ENCODE peak calls at places on chromosome 22, in nine cellular contexts. W is sigmoid colon; G is CD8-positive, alpha-beta T cell; N is tibial artery; L is pancreas; Q is hepatocyte; V is right lobe of liver; F is cardiac muscle cell; T is neuronal stem cell. R is an unnamed sample.

GRCh38 chr22:23281406-23282088 is 101.2 kb downstream of the BCR start:
- DNase-seq in W (peak; percentile 93), G (peak; percentile 60), N (peak; percentile 93), L (peak; percentile 59), Q (peak; percentile 88), V (peak; percentile 84), F (peak; percentile 89), T (peak; percentile 84), R (peak; percentile 76)

GRCh38 chr22:49140921-49141680 is 686.6 kb downstream of the BRD1 start:
- DNase-seq in W (no peak), G (no peak), N (no peak), L (no peak), Q (no peak), V (no peak), F (no peak), T (no peak), R (no peak)

GRCh38 chr22:36594569-36594968 is 65.6 kb upstream of the EIF3D start:
- DNase-seq in W (no peak), G (no peak), N (peak; percentile 33), L (no peak), Q (no peak), V (no peak), F (no peak), T (no peak), R (peak; percentile 14)

GRCh38 chr22:17672417-17672991 is 33.9 kb downstream of the BCL2L13 start:
- DNase-seq in W (no peak), G (no peak), N (no peak), L (no peak), Q (no peak), V (no peak), F (no peak), T (no peak), R (no peak)

GRCh38 chr22:37186228-37186996 is 1.6 kb downstream of the C1QTNF6 start:
- DNase-seq in W (peak; percentile 43), G (no peak), N (no peak), L (no peak), Q (no peak), V (no peak), F (peak; percentile 69), T (no peak), R (peak; percentile 10)

GRCh38 chr22:35777335-35777975 is 59.8 kb downstream of the APOL5 start:
- DNase-seq in W (no peak), G (no peak), N (no peak), L (no peak), Q (no peak), V (no peak), F (no peak), T (no peak), R (no peak)

GRCh38 chr22:42907404-42908081 is 50.5 kb upstream of the ARFGAP3 start:
- DNase-seq in W (no peak), G (no peak), N (no peak), L (no peak), Q (no peak), V (no peak), F (no peak), T (no peak), R (no peak)

GRCh38 chr22:22702159-22702873 is 57.9 kb downstream of the GGTLC2 start:
- DNase-seq in W (no peak), G (no peak), N (peak; percentile 25), L (no peak), Q (peak; percentile 60), V (peak; percentile 42), F (no peak), T (no peak), R (no peak)

GRCh38 chr22:35437038-35437437 is 37.1 kb downstream of the MCM5 start:
- DNase-seq in W (no peak), G (no peak), N (no peak), L (no peak), Q (no peak), V (no peak), F (no peak), T (no peak), R (no peak)

GRCh38 chr22:29689872-29690213 is 30.0 kb upstream of the CABP7 start:
- DNase-seq in W (no peak), G (no peak), N (no peak), L (peak; percentile 51), Q (peak; percentile 75), V (peak; percentile 61), F (peak; percentile 75), T (peak; percentile 54), R (no peak)

GRCh38 chr22:23438216-23438615 is 141.9 kb downstream of the IGLL1 start:
- DNase-seq in W (no peak), G (no peak), N (no peak), L (no peak), Q (no peak), V (no peak), F (no peak), T (no peak), R (no peak)

GRCh38 chr22:28064941-28065340 is 145.9 kb upstream of the PITPNB start:
- DNase-seq in W (no peak), G (no peak), N (no peak), L (no peak), Q (no peak), V (no peak), F (no peak), T (no peak), R (no peak)

GRCh38 chr22:23398701-23399366 is 181.3 kb downstream of the IGLL1 start:
- DNase-seq in W (peak; percentile 51), G (no peak), N (no peak), L (no peak), Q (no peak), V (no peak), F (no peak), T (no peak), R (peak; percentile 44)

GRCh38 chr22:17692841-17693240 is 54.3 kb downstream of the BCL2L13 start:
- DNase-seq in W (no peak), G (no peak), N (no peak), L (no peak), Q (no peak), V (no peak), F (no peak), T (no peak), R (no peak)

GRCh38 chr22:19709063-19709769 is 5.1 kb upstream of the SEPTIN5 start:
- DNase-seq in W (peak; percentile 65), G (no peak), N (no peak), L (no peak), Q (no peak), V (no peak), F (no peak), T (no peak), R (peak; percentile 44)

GRCh38 chr22:21865041-21865440 is 2.4 kb downstream of the MAPK1 start:
- DNase-seq in W (peak; percentile 75), G (no peak), N (no peak), L (no peak), Q (peak; percentile 56), V (no peak), F (peak; percentile 20), T (no peak), R (no peak)

GRCh38 chr22:25405854-25406509 is 158.5 kb upstream of the GRK3 start:
- DNase-seq in W (no peak), G (no peak), N (no peak), L (no peak), Q (no peak), V (no peak), F (no peak), T (no peak), R (no peak)
- H3K4me3 ChIP-seq in W (peak overlapping the region; percentile 44), G (peak overlapping the region; percentile 50), N (peak overlapping the region; percentile 66), L (peak overlapping the region; percentile 74), Q (peak overlapping the region; percentile 87), V (peak overlapping the region; percentile 86), F (peak overlapping the region; percentile 60), T (peak overlapping the region; percentile 56), R (peak overlapping the region; percentile 85)

GRCh38 chr22:50506611-50507420 is 686 bp downstream of the LMF2 start:
- DNase-seq in W (peak; percentile 82), G (no peak), N (no peak), L (peak; percentile 87), Q (peak; percentile 34), V (no peak), F (no peak), T (no peak), R (no peak)

GRCh38 chr22:50503475-50504145 is 3.9 kb downstream of the LMF2 start:
- DNase-seq in W (peak; percentile 69), G (no peak), N (no peak), L (no peak), Q (peak; percentile 8), V (no peak), F (no peak), T (no peak), R (peak; percentile 61)

GRCh38 chr22:50504245-50505211 is 3.0 kb downstream of the LMF2 start:
- DNase-seq in W (no peak), G (no peak), N (no peak), L (peak; percentile 88), Q (peak; percentile 9), V (no peak), F (no peak), T (no peak), R (peak; percentile 66)

GRCh38 chr22:50505776-50506610 is 1.5 kb downstream of the LMF2 start:
- DNase-seq in W (peak; percentile 66), G (no peak), N (no peak), L (peak; percentile 87), Q (peak; percentile 7), V (no peak), F (no peak), T (no peak), R (peak; percentile 57)

DNA sequence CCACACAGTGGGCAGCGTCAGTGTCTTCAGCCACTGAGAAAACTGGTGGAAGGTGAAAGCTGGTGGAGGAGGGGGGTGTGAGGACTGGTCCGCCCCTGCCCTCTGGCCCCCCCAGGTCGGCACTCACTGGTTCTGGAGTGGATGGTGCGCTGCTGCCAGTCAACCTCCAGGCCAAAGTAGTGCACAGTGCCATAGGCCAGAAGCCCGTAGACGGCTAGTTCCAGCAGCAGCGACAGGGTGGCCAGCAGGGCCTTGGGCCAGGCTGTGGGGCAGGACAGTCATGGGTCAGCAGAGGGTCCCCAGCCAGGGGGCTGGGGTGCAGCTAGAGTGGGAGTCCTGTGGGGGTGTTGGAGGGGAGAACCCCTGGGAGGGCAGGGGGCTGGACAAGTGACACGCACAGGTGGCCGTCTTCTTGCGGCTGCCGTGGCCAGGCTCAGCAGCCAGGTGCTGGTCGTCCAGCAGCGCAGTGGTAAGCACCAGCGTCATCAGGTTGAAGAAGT is 2.2 kb downstream of the LMF2 start:
- DNase-seq in W (no peak), G (no peak), N (no peak), L (no peak), Q (peak; percentile 3), V (no peak), F (no peak), T (no peak), R (no peak)
- H3K4me1 ChIP-seq in W (no peaks in the 10 kb centered on the region), G (peaks cover 23% of the 10 kb centered on the region), N (peaks cover 36% of the 10 kb centered on the region), L (peaks cover 13% of the 10 kb centered on the region), Q (peaks cover 14% of the 10 kb centered on the region), V (peaks cover 5% of the 10 kb centered on the region), F (peaks cover 8% of the 10 kb centered on the region), T (peaks cover 12% of the 10 kb centered on the region), R (peaks cover 7% of the 10 kb centered on the region)

DNA sequence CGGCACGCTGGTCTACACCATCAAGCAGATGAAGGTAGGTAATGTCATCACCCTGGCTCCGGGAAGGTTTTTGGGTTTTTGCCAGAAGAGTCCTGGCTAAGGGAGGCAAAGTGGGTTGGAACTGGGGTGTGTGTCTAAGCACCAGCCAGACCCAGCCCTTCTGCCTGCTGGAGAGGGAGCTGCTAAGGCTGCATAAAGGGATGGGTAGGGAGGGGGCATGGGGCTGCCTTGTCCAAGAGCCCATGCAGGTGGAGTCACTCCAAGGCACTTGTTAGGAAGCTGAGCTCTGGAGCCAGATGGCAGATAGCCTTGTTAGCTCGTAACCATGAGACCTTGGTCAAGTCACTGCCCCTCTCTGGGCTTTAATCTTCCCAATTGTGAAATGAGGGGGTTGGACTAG is 48.0 kb downstream of the TIMP3 start:
- DNase-seq in W (no peak), G (no peak), N (no peak), L (no peak), Q (no peak), V (no peak), F (no peak), T (no peak), R (no peak)
- H3K27ac ChIP-seq in W (peak overlapping the region; percentile 82), G (no peak overlapping the region), N (peak overlapping the region; percentile 78), L (no peak overlapping the region), Q (no peak overlapping the region), V (no peak overlapping the region), F (no peak overlapping the region), T (no peak overlapping the region), R (no peak overlapping the region)

GRCh38 chr22:39240841-39241631 is 3.7 kb downstream of the PDGFB start:
- DNase-seq in W (peak; percentile 86), G (no peak), N (no peak), L (peak; percentile 79), Q (peak; percentile 86), V (no peak), F (no peak), T (no peak), R (no peak)
- H3K4me3 ChIP-seq in W (no peak overlapping the region), G (peak overlapping the region; percentile 44), N (no peak overlapping the region), L (no peak overlapping the region), Q (no peak overlapping the region), V (peak overlapping the region; percentile 51), F (no peak overlapping the region), T (no peak overlapping the region), R (no peak overlapping the region)